ENCODE peak calls at places on chromosome 12, in four cellular contexts. One of them, this sample, is unnamed.

GRCh38 chr12:117452071-117452470 is 90.6 kb upstream of the NOS1 start:
- DNase-seq in K562: no peak
- DNase-seq in GM12878: no peak
- DNase-seq in HepG2: no peak
- DNase-seq in this sample: no peak

GRCh38 chr12:124024263-124024678 is 51.3 kb downstream of the ZNF664 start:
- DNase-seq in K562: peak
- DNase-seq in GM12878: no peak
- DNase-seq in HepG2: no peak
- DNase-seq in this sample: no peak

GRCh38 chr12:131283191-131283861 is 329.6 kb downstream of the ADGRD1 start:
- DNase-seq in K562: no peak
- DNase-seq in HepG2: no peak
- DNase-seq in GM12878: no peak
- DNase-seq in this sample: no peak

GRCh38 chr12:132522586-132523380 is 32.8 kb downstream of the FBRSL1 start:
- DNase-seq in GM12878: no peak
- DNase-seq in K562: no peak
- DNase-seq in HepG2: no peak
- DNase-seq in this sample: no peak

GRCh38 chr12:28239918-28240317 is 49.7 kb downstream of the CCDC91 start:
- DNase-seq in GM12878: no peak
- DNase-seq in K562: no peak
- DNase-seq in HepG2: no peak
- DNase-seq in this sample: no peak

GRCh38 chr12:3458041-3458440 is 33.0 kb upstream of the PRMT8 start:
- DNase-seq in K562: no peak
- DNase-seq in HepG2: no peak
- DNase-seq in GM12878: no peak
- DNase-seq in this sample: no peak

GRCh38 chr12:49962861-49963765 is 1.4 kb downstream of the AQP5 start:
- DNase-seq in HepG2: no peak
- DNase-seq in GM12878: no peak
- DNase-seq in K562: no peak
- DNase-seq in this sample: no peak

GRCh38 chr12:38744056-38744455 is 161.3 kb downstream of the CPNE8 start:
- DNase-seq in HepG2: no peak
- DNase-seq in GM12878: no peak
- DNase-seq in K562: no peak
- DNase-seq in this sample: no peak

GRCh38 chr12:68772714-68773113 is 26.7 kb downstream of the SLC35E3 start:
- DNase-seq in GM12878: peak
- DNase-seq in K562: no peak
- DNase-seq in HepG2: no peak
- DNase-seq in this sample: no peak

GRCh38 chr12:54304187-54304810 is 3.5 kb upstream of the NFE2 start:
- DNase-seq in GM12878: no peak
- DNase-seq in K562: peak
- DNase-seq in HepG2: peak
- DNase-seq in this sample: no peak

GRCh38 chr12:80702889-80703605 is 4.4 kb upstream of the MYF6 start:
- DNase-seq in HepG2: peak
- DNase-seq in GM12878: peak
- DNase-seq in K562: no peak
- DNase-seq in this sample: no peak

GRCh38 chr12:14577344-14577743 is 9.7 kb upstream of the PLBD1 start:
- DNase-seq in K562: no peak
- DNase-seq in GM12878: peak
- DNase-seq in HepG2: no peak
- DNase-seq in this sample: no peak

GRCh38 chr12:94623161-94623920 is 27.0 kb downstream of the TMCC3 start:
- DNase-seq in GM12878: no peak
- DNase-seq in K562: no peak
- DNase-seq in HepG2: no peak
- DNase-seq in this sample: no peak

GRCh38 chr12:49389092-49389703 is 21.9 kb downstream of the SPATS2 start:
- DNase-seq in GM12878: no peak
- DNase-seq in HepG2: no peak
- DNase-seq in K562: no peak
- DNase-seq in this sample: no peak

GRCh38 chr12:121858662-121859572 is at the start of gene HPD:
- DNase-seq in K562: no peak
- DNase-seq in HepG2: peak
- DNase-seq in GM12878: no peak
- DNase-seq in this sample: no peak

GRCh38 chr12:125981610-125982253 is 916.5 kb downstream of the AACS start:
- DNase-seq in HepG2: peak
- DNase-seq in GM12878: no peak
- DNase-seq in K562: no peak
- DNase-seq in this sample: no peak

GRCh38 chr12:32560520-32560919 is 118.6 kb upstream of the DNM1L start:
- DNase-seq in GM12878: no peak
- DNase-seq in K562: no peak
- DNase-seq in HepG2: no peak
- DNase-seq in this sample: no peak

GRCh38 chr12:49622501-49623141 is 740 bp upstream of the PRPF40B start:
- DNase-seq in K562: peak
- DNase-seq in GM12878: peak
- DNase-seq in HepG2: no peak
- DNase-seq in this sample: peak

GRCh38 chr12:112107728-112108447 is 695 bp downstream of the NAA25 start:
- DNase-seq in K562: peak
- DNase-seq in GM12878: no peak
- DNase-seq in HepG2: no peak
- DNase-seq in this sample: peak

GRCh38 chr12:105773501-105773900 is 365.3 kb downstream of the NUAK1 start:
- DNase-seq in GM12878: no peak
- DNase-seq in K562: no peak
- DNase-seq in HepG2: no peak
- DNase-seq in this sample: no peak

GRCh38 chr12:45745861-45746277 is 16.4 kb downstream of the ARID2 start:
- DNase-seq in K562: no peak
- DNase-seq in HepG2: no peak
- DNase-seq in GM12878: no peak
- DNase-seq in this sample: no peak

GRCh38 chr12:65958456-65958855 is 134.2 kb downstream of the HMGA2 start:
- DNase-seq in K562: no peak
- DNase-seq in GM12878: no peak
- DNase-seq in HepG2: no peak
- DNase-seq in this sample: no peak
- TF ChIP-seq FOXM1 in K562: no peak
- TF ChIP-seq FOXM1 in GM12878: no peak
- TF ChIP-seq FOXM1 in HepG2: no peak
- TF ChIP-seq FOXM1 in this sample: no peak

GRCh38 chr12:56137853-56138571 is 9.9 kb downstream of the ESYT1 start:
- DNase-seq in GM12878: no peak
- DNase-seq in HepG2: no peak
- DNase-seq in K562: no peak
- DNase-seq in this sample: no peak

GRCh38 chr12:56129210-56129691 is 1.2 kb downstream of the ESYT1 start:
- DNase-seq in HepG2: no peak
- DNase-seq in K562: peak
- DNase-seq in GM12878: no peak
- DNase-seq in this sample: peak

GRCh38 chr12:56130876-56131275 is 2.8 kb downstream of the ESYT1 start:
- DNase-seq in GM12878: no peak
- DNase-seq in HepG2: no peak
- DNase-seq in K562: no peak
- DNase-seq in this sample: no peak

DNA sequence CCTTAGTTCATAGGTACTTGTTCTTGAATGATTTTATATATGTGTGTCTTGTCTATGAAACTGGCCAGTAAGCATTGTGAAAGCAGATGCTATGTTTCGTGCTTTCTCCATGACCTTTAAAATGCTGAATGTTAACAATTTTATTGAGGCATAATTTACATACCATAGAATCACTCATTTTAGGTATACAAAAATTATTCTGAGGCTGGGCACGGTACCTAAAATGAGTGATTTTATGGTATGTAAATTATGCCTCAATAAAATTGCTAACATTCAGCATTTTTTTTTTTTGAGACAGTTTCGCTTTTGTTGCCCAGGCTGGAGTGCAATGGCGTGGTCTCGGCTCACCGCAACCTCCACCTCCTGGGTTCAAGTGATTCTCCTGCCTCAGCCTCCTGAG is 6.8 kb downstream of the ESYT1 start:
- DNase-seq in K562: no peak
- DNase-seq in HepG2: no peak
- DNase-seq in GM12878: no peak
- DNase-seq in this sample: no peak
- TF ChIP-seq FOXK2 in K562: no peak
- TF ChIP-seq FOXK2 in HepG2: no peak
- TF ChIP-seq FOXK2 in GM12878: no peak
- TF ChIP-seq FOXK2 in this sample: no peak

GRCh38 chr12:30999011-30999410 is 72.5 kb downstream of the TSPAN11 start:
- DNase-seq in HepG2: no peak
- DNase-seq in K562: no peak
- DNase-seq in GM12878: no peak
- DNase-seq in this sample: no peak
- TF ChIP-seq FOXM1 in HepG2: no peak
- TF ChIP-seq FOXM1 in K562: no peak
- TF ChIP-seq FOXM1 in GM12878: no peak
- TF ChIP-seq FOXM1 in this sample: no peak

DNA sequence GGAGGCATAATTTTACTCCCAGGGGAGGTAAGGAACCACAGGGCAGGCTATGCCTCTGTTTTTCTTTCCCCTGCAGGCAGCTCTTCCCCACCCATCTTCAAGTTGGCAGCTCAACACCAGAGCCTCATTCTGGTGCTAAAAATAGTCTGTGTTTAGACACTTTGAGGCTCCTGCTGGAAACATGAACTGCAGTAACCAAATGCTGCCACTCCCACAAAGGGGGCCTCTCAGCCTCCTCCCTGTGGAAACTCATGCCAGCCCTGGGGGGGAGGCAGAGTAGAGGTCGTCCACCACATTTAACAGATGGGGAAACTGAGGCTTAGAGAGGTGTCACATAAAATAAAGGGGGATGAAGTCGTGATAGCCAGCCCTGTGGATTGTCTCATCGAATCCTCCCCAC is 61.4 kb downstream of the WSCD2 start:
- DNase-seq in HepG2: no peak
- DNase-seq in GM12878: no peak
- DNase-seq in K562: no peak
- DNase-seq in this sample: no peak
- TF ChIP-seq FOXK2 in HepG2: no peak
- TF ChIP-seq FOXK2 in GM12878: no peak
- TF ChIP-seq FOXK2 in K562: no peak
- TF ChIP-seq FOXK2 in this sample: no peak

GRCh38 chr12:108442910-108443309 is 72.2 kb upstream of the FICD start:
- DNase-seq in GM12878: no peak
- DNase-seq in HepG2: no peak
- DNase-seq in K562: no peak
- DNase-seq in this sample: no peak

GRCh38 chr12:108448246-108448645 is 66.8 kb upstream of the FICD start:
- DNase-seq in HepG2: no peak
- DNase-seq in K562: no peak
- DNase-seq in GM12878: no peak
- DNase-seq in this sample: no peak

GRCh38 chr12:108449478-108449877 is 65.6 kb upstream of the FICD start:
- DNase-seq in HepG2: no peak
- DNase-seq in K562: no peak
- DNase-seq in GM12878: no peak
- DNase-seq in this sample: no peak

GRCh38 chr12:108446766-108447165 is 68.3 kb upstream of the FICD start:
- DNase-seq in HepG2: no peak
- DNase-seq in GM12878: no peak
- DNase-seq in K562: no peak
- DNase-seq in this sample: no peak

GRCh38 chr12:108447168-108447840 is 67.8 kb upstream of the FICD start:
- DNase-seq in GM12878: no peak
- DNase-seq in K562: no peak
- DNase-seq in HepG2: no peak
- DNase-seq in this sample: no peak
- TF ChIP-seq FOXM1 in GM12878: no peak
- TF ChIP-seq FOXM1 in K562: no peak
- TF ChIP-seq FOXM1 in HepG2: no peak
- TF ChIP-seq FOXM1 in this sample: no peak

GRCh38 chr12:1776139-1776975 is 44.0 kb upstream of the LRTM2 start:
- DNase-seq in HepG2: no peak
- DNase-seq in GM12878: no peak
- DNase-seq in K562: no peak
- DNase-seq in this sample: no peak
- TF ChIP-seq FOXK2 in HepG2: no peak
- TF ChIP-seq FOXK2 in GM12878: no peak
- TF ChIP-seq FOXK2 in K562: no peak
- TF ChIP-seq FOXK2 in this sample: no peak

GRCh38 chr12:72560370-72560769 is 288.2 kb downstream of the TRHDE start:
- DNase-seq in HepG2: no peak
- DNase-seq in GM12878: no peak
- DNase-seq in K562: no peak
- DNase-seq in this sample: peak
- TF ChIP-seq FOXM1 in HepG2: no peak
- TF ChIP-seq FOXM1 in GM12878: no peak
- TF ChIP-seq FOXM1 in K562: no peak
- TF ChIP-seq FOXM1 in this sample: no peak

GRCh38 chr12:52777566-52777965 is 421 bp upstream of the KRT76 start:
- DNase-seq in K562: no peak
- DNase-seq in GM12878: no peak
- DNase-seq in HepG2: no peak
- DNase-seq in this sample: no peak
- TF ChIP-seq FOXK2 in K562: no peak
- TF ChIP-seq FOXK2 in GM12878: no peak
- TF ChIP-seq FOXK2 in HepG2: no peak
- TF ChIP-seq FOXK2 in this sample: no peak

GRCh38 chr12:63403256-63403655 is 252.3 kb upstream of the AVPR1A start:
- DNase-seq in GM12878: no peak
- DNase-seq in K562: no peak
- DNase-seq in HepG2: no peak
- DNase-seq in this sample: no peak

GRCh38 chr12:63400318-63400717 is 249.3 kb upstream of the AVPR1A start:
- DNase-seq in GM12878: no peak
- DNase-seq in K562: no peak
- DNase-seq in HepG2: no peak
- DNase-seq in this sample: no peak

GRCh38 chr12:63404611-63405010 is 253.6 kb upstream of the AVPR1A start:
- DNase-seq in K562: no peak
- DNase-seq in HepG2: no peak
- DNase-seq in GM12878: no peak
- DNase-seq in this sample: no peak

GRCh38 chr12:63397807-63398206 is 246.8 kb upstream of the AVPR1A start:
- DNase-seq in GM12878: no peak
- DNase-seq in HepG2: no peak
- DNase-seq in K562: no peak
- DNase-seq in this sample: no peak

DNA sequence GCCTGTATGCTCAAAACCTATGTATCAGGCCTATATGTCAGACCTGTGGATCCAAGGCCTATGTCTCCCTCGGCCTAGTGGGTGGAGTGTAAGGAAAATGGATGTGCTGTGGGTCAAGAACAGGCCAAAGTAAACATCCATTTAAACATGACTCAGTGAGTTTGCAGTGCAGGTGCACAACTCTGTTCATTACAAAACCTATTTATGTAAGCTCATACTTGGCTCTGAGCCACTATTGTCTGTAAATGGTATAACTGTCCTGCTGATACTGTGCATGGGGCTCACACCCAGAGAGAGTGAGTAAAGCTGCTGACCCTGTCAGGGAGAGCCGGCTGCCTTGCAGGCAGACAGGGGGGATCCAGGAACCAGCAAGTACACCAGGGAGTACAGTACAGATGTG is 249.7 kb upstream of the AVPR1A start:
- DNase-seq in GM12878: no peak
- DNase-seq in K562: no peak
- DNase-seq in HepG2: peak
- DNase-seq in this sample: no peak
- TF ChIP-seq FOXM1 in GM12878: no peak
- TF ChIP-seq FOXM1 in K562: no peak
- TF ChIP-seq FOXM1 in HepG2: no peak
- TF ChIP-seq FOXM1 in this sample: no peak

This sample was measured in HEK293T.